ENCODE peak calls at places on chromosomes 4 and X, in five cellular contexts. X is mesenchymal stem cell, C is H1, E is H9, F is trophoblast cell. A is an unnamed sample.

GRCh38 chr4:78971326-78971725 is 32.1 kb upstream of the PAQR3 start:
- DNase-seq in X (no peak), C (no peak), E (no peak), F (no peak), A (no peak)

GRCh38 chrX:74382613-74383012 is 38.7 kb upstream of the SLC16A2 start:
- DNase-seq in X (peak), C (peak), E (peak), F (peak), A (peak)

GRCh38 chr4:102342404-102343074 is 2.7 kb downstream of the SLC39A8 start:
- DNase-seq in X (no peak), C (no peak), E (no peak), F (no peak), A (no peak)

GRCh38 chrX:71103110-71103983 is 3.2 kb downstream of the CXorf65 start:
- DNase-seq in X (no peak), C (peak), E (peak), F (peak), A (no peak)

GRCh38 chrX:9785252-9785943 is 831 bp upstream of the SHROOM2 start:
- DNase-seq in X (no peak), C (no peak), E (no peak), F (no peak), A (no peak)

GRCh38 chrX:131841496-131842410 is 181.3 kb upstream of the STK26 start:
- DNase-seq in X (peak), C (peak), E (peak), F (peak), A (peak)

GRCh38 chr4:184961693-184962092 is 56.6 kb upstream of the HELT start:
- DNase-seq in X (no peak), C (no peak), E (peak), F (no peak), A (no peak)

GRCh38 chr4:306551-306961 is 1.3 kb upstream of the ZNF732 start:
- DNase-seq in X (no peak), C (no peak), E (no peak), F (no peak), A (no peak)

GRCh38 chr4:183960021-183960420 is 54.9 kb downstream of the STOX2 start:
- DNase-seq in X (peak), C (peak), E (peak), F (no peak), A (peak)

GRCh38 chrX:69065451-69065850 is 99.8 kb downstream of the PJA1 start:
- DNase-seq in X (peak), C (peak), E (peak), F (no peak), A (no peak)

GRCh38 chr4:150237110-150237852 is 159.0 kb downstream of the DCLK2 start:
- DNase-seq in X (peak), C (no peak), E (no peak), F (peak), A (no peak)

GRCh38 chr4:74203467-74203866 is 45.5 kb downstream of the MTHFD2L start:
- DNase-seq in X (no peak), C (no peak), E (no peak), F (no peak), A (no peak)

DNA sequence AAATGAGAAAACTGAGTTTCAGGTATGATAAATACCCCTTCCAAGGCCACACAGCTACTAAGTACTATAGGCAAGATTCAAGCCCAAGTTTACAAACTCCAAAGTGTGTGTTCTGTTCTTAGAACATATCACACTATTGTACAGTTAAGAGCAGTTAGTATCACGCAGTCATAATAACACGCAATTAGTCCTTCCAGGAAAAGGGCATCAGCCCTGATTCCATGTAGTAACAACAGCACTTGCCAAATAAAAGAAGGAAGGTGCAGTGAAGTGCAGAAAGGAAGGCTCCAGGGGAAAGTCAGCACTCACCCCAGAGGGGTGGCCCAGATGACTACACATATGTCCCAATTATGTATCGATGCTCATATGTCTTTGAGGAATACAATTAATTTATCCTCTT is 4.4 kb downstream of the TASL start:
- DNase-seq in X (no peak), C (no peak), E (no peak), F (no peak), A (no peak)
- H3K9ac ChIP-seq in X (no peak), C (no peak), E (no peak), F (no peak), A (no peak)

DNA sequence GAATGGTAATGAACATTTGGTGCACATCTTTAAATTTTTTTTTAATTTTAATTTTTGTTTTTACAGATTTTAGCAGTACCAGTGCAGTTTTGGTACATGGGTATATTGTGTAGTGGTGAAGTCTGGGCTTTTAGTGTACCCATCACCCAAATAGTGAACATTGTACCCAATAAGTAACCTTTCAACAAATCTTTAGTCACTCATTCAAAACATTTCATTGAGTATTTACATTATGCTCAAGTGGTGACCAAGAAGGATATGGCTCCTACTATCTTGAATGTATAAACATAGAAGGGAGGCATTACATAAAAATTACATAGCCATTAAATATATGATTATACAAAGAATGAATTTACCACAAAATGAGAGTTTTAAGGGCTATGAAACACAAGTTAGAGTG is 223.3 kb downstream of the SPRY1 start:
- DNase-seq in X (no peak), C (no peak), E (no peak), F (no peak), A (no peak)
- H2BK12ac ChIP-seq in X (no peak), C (no peak), E (no peak), F (no peak), A (no peak)

DNA sequence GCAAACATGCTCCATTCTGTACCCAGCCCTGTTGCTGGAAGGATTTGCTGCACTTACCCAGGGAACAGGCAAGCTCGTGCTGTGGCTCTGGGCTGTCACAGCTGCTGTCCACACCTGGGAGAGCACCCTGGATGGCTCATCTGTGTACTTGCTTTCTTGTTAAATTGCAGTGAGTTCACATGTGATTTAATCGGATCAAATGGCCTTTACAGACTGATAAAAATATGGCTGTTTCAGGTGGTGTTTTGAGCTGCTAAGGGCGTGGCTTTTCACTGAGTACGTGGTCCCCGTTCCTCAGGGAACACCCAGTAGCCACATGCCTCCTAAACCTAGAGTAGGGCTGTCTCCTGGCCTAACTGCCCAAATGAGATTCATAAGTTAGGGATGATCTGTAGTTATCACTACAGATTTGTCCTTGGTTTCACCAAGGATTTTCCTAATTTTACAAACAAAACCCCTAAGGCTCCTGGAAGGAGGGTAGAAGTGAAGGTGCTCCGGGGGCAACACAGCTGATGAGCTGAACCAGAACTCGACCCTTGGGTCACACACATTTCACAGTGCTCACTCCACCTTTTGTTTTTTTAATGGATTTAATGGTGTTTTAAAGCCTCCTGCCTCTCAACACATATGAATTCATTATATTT is 13.7 kb downstream of the KLKB1 start:
- DNase-seq in X (no peak), C (no peak), E (no peak), F (no peak), A (no peak)
- H3K9ac ChIP-seq in X (no peak), C (no peak), E (no peak), F (no peak), A (no peak)

GRCh38 chrX:2676794-2677675 is 14.1 kb upstream of the CD99 start:
- DNase-seq in X (no peak), C (no peak), E (no peak), F (no peak), A (no peak)

GRCh38 chrX:2679534-2680485 is 11.3 kb upstream of the CD99 start:
- DNase-seq in X (peak), C (no peak), E (no peak), F (no peak), A (no peak)

GRCh38 chrX:2680486-2681348 is 10.4 kb upstream of the CD99 start:
- DNase-seq in X (no peak), C (no peak), E (no peak), F (no peak), A (no peak)

GRCh38 chrX:2677764-2678163 is 13.3 kb upstream of the CD99 start:
- DNase-seq in X (peak), C (no peak), E (peak), F (peak), A (no peak)

GRCh38 chrX:2678583-2678982 is 12.5 kb upstream of the CD99 start:
- DNase-seq in X (no peak), C (no peak), E (no peak), F (no peak), A (no peak)
- H2BK12ac ChIP-seq in X (peak), C (no peak), E (no peak), F (no peak), A (no peak)

DNA sequence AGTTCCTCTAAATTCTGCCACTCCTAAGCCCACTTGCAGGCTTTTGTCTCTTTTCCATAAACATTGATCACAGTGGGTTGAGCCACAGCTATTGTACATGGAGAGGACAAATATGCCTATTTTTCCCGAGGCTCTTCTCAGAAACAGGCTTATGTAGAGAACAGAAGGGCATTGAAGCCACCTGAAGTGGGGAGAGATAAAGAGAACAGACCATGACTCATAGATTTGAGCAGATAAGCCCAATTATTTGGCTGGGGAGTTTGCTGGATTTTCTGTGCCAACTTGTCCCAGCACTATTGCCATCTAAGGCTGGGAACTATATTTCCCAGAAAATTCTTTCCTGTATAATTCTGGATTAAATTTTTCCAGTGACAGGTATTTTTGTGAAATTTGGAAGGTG is 446.1 kb upstream of the RPS6KA3 start:
- DNase-seq in X (no peak), C (no peak), E (no peak), F (peak), A (no peak)
- H3K9ac ChIP-seq in X (no peak), C (no peak), E (no peak), F (no peak), A (no peak)

A was measured in neuronal stem cell.